ENCODE peak calls at places on chromosomes 4 and X, in eight cellular contexts. I is myocyte, Y is psoas muscle, M is pons, P is epithelial cell of proximal tubule, D is heart left ventricle, E is breast epithelium, W is nephron progenitor cell. F is an unnamed sample.

GRCh38 chrX:143058096-143058495 is 32.4 kb downstream of the SPANXN4 start:
- DNase-seq in I (no peak), Y (no peak), M (no peak), P (no peak), D (no peak), E (no peak), W (no peak), F (no peak)

GRCh38 chrX:107672955-107673378 is 44.7 kb downstream of the PRPS1 start:
- DNase-seq in I (peak), Y (peak), M (peak), P (no peak), D (peak), E (peak), W (peak), F (no peak)

GRCh38 chr4:84597450-84597849 is 14.5 kb downstream of the CDS1 start:
- DNase-seq in I (no peak), Y (no peak), M (no peak), P (no peak), D (no peak), E (no peak), W (no peak), F (no peak)

GRCh38 chr4:7710576-7711329 is 228.9 kb downstream of the AFAP1 start:
- DNase-seq in I (no peak), Y (peak), M (peak), P (no peak), D (no peak), E (no peak), W (no peak), F (no peak)

GRCh38 chr4:145473203-145473602 is 8.4 kb upstream of the SMAD1 start:
- DNase-seq in I (no peak), Y (no peak), M (no peak), P (no peak), D (no peak), E (no peak), W (no peak), F (no peak)

GRCh38 chrX:95539041-95539440 is 1145.6 kb upstream of the DIAPH2 start:
- DNase-seq in I (no peak), Y (no peak), M (no peak), P (no peak), D (no peak), E (no peak), W (no peak), F (no peak)

GRCh38 chrX:19672211-19672814 is 157.0 kb upstream of the MAP3K15 start:
- DNase-seq in I (no peak), Y (no peak), M (no peak), P (no peak), D (no peak), E (no peak), W (no peak), F (no peak)

GRCh38 chrX:123422875-123423274 is 238.8 kb downstream of the GRIA3 start:
- DNase-seq in I (peak), Y (no peak), M (peak), P (no peak), D (no peak), E (no peak), W (peak), F (no peak)